ENCODE peak calls at places on chromosomes 4 and X, in five cellular contexts. M, R, X, A and V are unnamed samples. For H3K4me1, the result is how much of the 10 kb centered on the place peaks cover.

GRCh38 chr4:113455081-113455480 is 306.5 kb downstream of the CAMK2D start:
- DNase-seq in R (no peak), A (no peak), X (no peak), M (no peak), V (no peak)

GRCh38 chr4:62225972-62226371 is 1025.8 kb downstream of the ADGRL3 start:
- DNase-seq in M (no peak), X (no peak), R (no peak), A (no peak), V (no peak)

GRCh38 chrX:2514131-2514530 is 13.4 kb upstream of the DHRSX start:
- DNase-seq in R (no peak), A (no peak), X (no peak), M (no peak), V (no peak)

GRCh38 chr4:107736924-107737448 is 17.0 kb upstream of the PAPSS1 start:
- DNase-seq in M (peak), R (peak), A (peak), X (peak), V (peak)

GRCh38 chr4:154293427-154293826 is 198.2 kb downstream of the DCHS2 start:
- DNase-seq in X (no peak), A (no peak), M (no peak), R (peak), V (no peak)

GRCh38 chr4:175071123-175071522 is 153.0 kb downstream of the ADAM29 start:
- DNase-seq in X (no peak), A (no peak), R (peak), M (no peak), V (peak)

GRCh38 chr4:110733901-110734300 is 111.0 kb upstream of the PITX2 start:
- DNase-seq in M (peak), X (no peak), A (no peak), R (no peak), V (no peak)

GRCh38 chr4:24772952-24773351 is 22.4 kb upstream of the SOD3 start:
- DNase-seq in A (no peak), M (no peak), X (no peak), R (no peak), V (no peak)

GRCh38 chr4:87840149-87840548 is 7.4 kb downstream of the MEPE start:
- DNase-seq in X (no peak), A (no peak), R (no peak), M (no peak), V (no peak)

GRCh38 chrX:119693032-119693995 is at the start of gene SEPTIN6:
- DNase-seq in R (peak), M (peak), A (peak), X (peak), V (peak)

GRCh38 chr4:20829958-20830357 is 129.7 kb downstream of the PACRGL start:
- DNase-seq in A (no peak), R (peak), X (no peak), M (peak), V (no peak)

GRCh38 chr4:184514121-184514988 is 40.0 kb upstream of the IRF2 start:
- DNase-seq in X (no peak), A (no peak), M (peak), R (peak), V (peak)

GRCh38 chrX:47311857-47312774 is 58.3 kb upstream of the ZNF157 start:
- DNase-seq in X (peak), R (peak), A (peak), M (peak), V (peak)

DNA sequence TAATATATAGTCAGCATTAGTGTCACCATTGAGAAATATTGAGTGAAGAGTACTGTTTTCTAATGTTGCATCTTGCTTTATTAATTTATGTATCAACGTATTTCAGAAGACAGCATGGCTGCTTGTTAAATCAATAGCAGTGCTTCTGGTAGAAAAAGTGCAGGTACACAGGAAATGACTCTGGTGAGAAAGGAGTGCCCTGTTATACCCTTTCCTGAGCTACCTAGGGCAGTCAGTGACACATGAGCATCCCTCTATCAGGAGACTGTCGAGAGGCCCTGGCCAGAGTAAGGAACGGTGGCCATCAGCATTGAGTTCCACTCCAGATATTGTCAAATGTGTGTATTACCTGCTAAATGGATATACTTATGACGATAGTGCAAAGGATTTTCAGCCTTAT is 42.1 kb downstream of the SCML1 start:
- DNase-seq in M (no peak), R (no peak), X (no peak), A (no peak), V (no peak)
- H3K4me3 ChIP-seq in M (no peak), R (no peak), X (no peak), A (no peak), V (no peak)

GRCh38 chr4:3529363-3529762 is 2.9 kb downstream of the LRPAP1 start:
- DNase-seq in X (no peak), A (no peak), M (no peak), R (no peak), V (peak)
- H3K4me1 ChIP-seq in X (under half), A (under half), M (under half), R (under half), V (under half)

GRCh38 chrX:136768469-136769084 is 12.2 kb downstream of the ARHGEF6 start:
- DNase-seq in X (no peak), M (no peak), R (peak), A (no peak), V (peak)
- H3K4me3 ChIP-seq in X (no peak), M (no peak), R (no peak), A (no peak), V (peak)

GRCh38 chrX:8323356-8323755 is 141.3 kb upstream of the VCX3B start:
- DNase-seq in A (no peak), X (no peak), R (peak), M (no peak), V (no peak)
- H3K4me1 ChIP-seq in A (under half), X (under half), R (under half), M (under half), V (under half)

GRCh38 chrX:133645251-133645650 is 230.0 kb upstream of the GPC4 start:
- DNase-seq in M (no peak), X (no peak), A (no peak), R (no peak), V (peak)
- H3K4me3 ChIP-seq in M (no peak), X (no peak), A (no peak), R (no peak), V (peak)

DNA sequence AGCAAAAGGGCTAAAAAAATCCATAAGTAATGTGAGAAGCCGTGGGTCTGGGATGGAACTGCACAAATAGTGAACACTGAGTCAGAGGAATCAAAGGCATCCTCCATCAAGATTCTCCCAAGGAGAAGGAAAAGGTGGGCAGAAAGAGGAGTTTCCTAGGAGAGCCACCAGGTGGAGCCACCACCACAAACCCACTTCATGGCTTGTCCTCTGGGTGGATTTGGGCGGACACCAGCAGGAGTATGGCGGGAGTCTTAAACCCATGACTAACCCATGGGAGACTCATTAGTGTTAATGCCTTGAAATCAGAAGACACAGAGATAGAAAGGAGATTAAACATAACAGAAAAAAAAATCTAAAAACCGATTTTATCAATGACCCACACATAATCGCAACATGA is 147.7 kb downstream of the SH3KBP1 start:
- DNase-seq in M (peak), A (peak), R (peak), X (peak), V (peak)
- H3K4me1 ChIP-seq in M (under half), A (under half), R (under half), X (under half), V (under half)

GRCh38 chr4:69058410-69059059 is 37.7 kb upstream of the UGT2B7 start:
- DNase-seq in M (no peak), X (no peak), A (peak), R (no peak), V (no peak)

GRCh38 chr4:69054578-69055200 is 41.6 kb upstream of the UGT2B7 start:
- DNase-seq in A (peak), M (peak), X (no peak), R (no peak), V (peak)

GRCh38 chr4:69060651-69061308 is 35.5 kb upstream of the UGT2B7 start:
- DNase-seq in M (peak), X (no peak), A (no peak), R (peak), V (no peak)

GRCh38 chr4:69056921-69057562 is 39.2 kb upstream of the UGT2B7 start:
- DNase-seq in R (no peak), A (no peak), X (no peak), M (no peak), V (no peak)

DNA sequence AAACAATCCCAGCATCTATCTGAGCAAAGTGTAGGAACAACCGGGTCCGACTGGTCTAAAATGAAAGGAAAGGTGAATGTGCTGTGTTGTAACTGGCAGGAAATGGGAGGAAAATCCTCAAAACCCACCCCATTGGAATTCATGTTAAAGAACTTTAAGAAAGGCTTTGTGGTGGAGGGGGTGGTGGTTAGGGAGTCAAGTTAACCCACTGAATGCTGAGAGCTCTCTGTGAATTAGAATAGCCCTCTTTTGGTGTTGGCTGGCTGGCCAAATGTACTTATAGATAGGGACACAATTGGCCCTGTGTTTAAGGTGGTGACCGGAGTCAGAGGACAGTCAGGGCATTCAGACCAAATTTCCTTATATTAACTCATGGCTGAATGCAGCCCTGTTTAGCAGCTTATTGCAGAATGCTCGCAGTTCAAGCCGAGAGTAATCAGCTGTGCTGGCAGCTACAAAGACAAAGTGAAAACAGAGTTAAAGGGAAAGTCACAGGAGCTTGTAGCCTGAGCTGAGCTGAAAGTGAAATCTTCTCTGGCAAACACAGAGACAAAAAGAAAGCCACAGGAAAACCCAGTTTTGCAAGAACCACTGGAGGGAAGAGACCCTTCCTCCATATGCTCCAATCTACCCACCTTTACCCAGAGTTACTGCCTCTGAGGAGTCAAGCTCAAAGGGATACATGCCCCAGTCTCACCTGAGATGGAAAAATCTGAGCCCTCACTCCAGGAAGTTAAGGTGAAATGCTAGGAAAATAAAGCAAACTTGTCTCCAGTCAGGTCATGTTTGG is 38.5 kb upstream of the UGT2B7 start:
- DNase-seq in X (peak), R (peak), A (peak), M (no peak), V (no peak)
- H3K4me3 ChIP-seq in X (no peak), R (no peak), A (no peak), M (no peak), V (no peak)

GRCh38 chr4:81845761-81846160 is 374.1 kb upstream of the RASGEF1B start:
- DNase-seq in X (no peak), A (peak), M (no peak), R (peak), V (no peak)
- H3K4me1 ChIP-seq in X (under half), A (under half), M (under half), R (under half), V (under half)